ENCODE peak calls at places on chromosomes 16 and 17, in ten cellular contexts. I is vagina, W is H54, R is sigmoid colon, S is testis, K is adrenal gland, U is H1, A is IMR-90, B is ovary, M is HCT116. D is an unnamed sample.

GRCh38 chr16:1206786-1207185 is 18.3 kb downstream of the TPSG1 start:
- DNase-seq in B (no peak), M (no peak), W (no peak), U (no peak), K (no peak), I (no peak), R (no peak), S (no peak), A (no peak), D (no peak)

GRCh38 chr16:9258423-9259051 is 167.1 kb downstream of the HAPSTR1 start:
- DNase-seq in W (peak), A (peak), B (no peak), R (no peak), S (peak), U (peak), M (peak), I (no peak), K (no peak), D (peak)

GRCh38 chr16:86923656-86924055 is 345.3 kb downstream of the FOXL1 start:
- DNase-seq in S (no peak), K (no peak), U (no peak), M (no peak), A (no peak), R (no peak), I (no peak), W (no peak), B (no peak), D (no peak)

GRCh38 chr17:31112001-31112661 is 17.4 kb downstream of the NF1 start:
- DNase-seq in W (no peak), U (no peak), M (no peak), K (no peak), S (no peak), A (no peak), I (no peak), B (no peak), R (no peak), D (no peak)

GRCh38 chr16:59964232-59964924 is 1230.3 kb upstream of the GOT2 start:
- DNase-seq in W (no peak), B (no peak), M (no peak), I (no peak), K (no peak), R (no peak), U (no peak), A (no peak), S (no peak), D (no peak)

GRCh38 chr16:28555593-28555992 is 1.9 kb downstream of the SGF29 start:
- DNase-seq in S (no peak), A (no peak), R (no peak), U (no peak), W (no peak), B (no peak), M (no peak), K (no peak), I (no peak), D (no peak)

GRCh38 chr17:31688704-31689103 is 170.3 kb downstream of the COPRS start:
- DNase-seq in U (no peak), I (no peak), K (no peak), W (no peak), A (no peak), S (no peak), M (no peak), B (no peak), R (no peak), D (no peak)

GRCh38 chr17:41417576-41418015 is 6.8 kb downstream of the KRT37 start:
- DNase-seq in R (no peak), S (no peak), K (no peak), B (no peak), I (no peak), W (no peak), U (no peak), A (peak), M (no peak), D (peak)

GRCh38 chr17:2435181-2435741 is 34.4 kb upstream of the MNT start:
- DNase-seq in M (no peak), R (no peak), W (no peak), U (no peak), K (no peak), B (no peak), S (no peak), A (peak), I (no peak), D (peak)

GRCh38 chr17:15261063-15261817 is 3.9 kb downstream of the PMP22 start:
- DNase-seq in S (peak), W (peak), I (no peak), M (no peak), A (peak), K (peak), B (peak), U (no peak), R (peak), D (peak)

GRCh38 chr16:26139884-26140283 is 448.1 kb downstream of the HS3ST4 start:
- DNase-seq in M (no peak), I (no peak), W (no peak), B (no peak), R (no peak), U (no peak), K (no peak), A (no peak), S (no peak), D (no peak)

GRCh38 chr16:14464796-14465195 is 165.3 kb downstream of the PARN start:
- DNase-seq in B (no peak), S (no peak), K (no peak), U (no peak), W (no peak), I (no peak), R (no peak), A (no peak), M (no peak), D (no peak)

GRCh38 chr16:66940236-66940635 is 4.9 kb downstream of the CES2 start:
- DNase-seq in B (no peak), K (no peak), U (no peak), S (no peak), R (no peak), M (no peak), I (no peak), W (no peak), A (no peak), D (no peak)

GRCh38 chr16:85888405-85889331 is 10.3 kb upstream of the IRF8 start:
- DNase-seq in I (no peak), A (peak), M (no peak), B (no peak), U (no peak), S (no peak), K (no peak), W (peak), R (no peak), D (no peak)

GRCh38 chr17:68482576-68483001 is 25.3 kb upstream of the WIPI1 start:
- DNase-seq in S (no peak), A (no peak), U (no peak), B (no peak), M (no peak), W (no peak), R (no peak), K (no peak), I (no peak), D (no peak)

GRCh38 chr16:78897299-78897698 is 703.2 kb downstream of the MAF start:
- DNase-seq in W (no peak), A (no peak), K (no peak), B (no peak), R (no peak), M (no peak), I (no peak), S (no peak), U (no peak), D (no peak)

GRCh38 chr17:3510090-3510489 is 34.3 kb downstream of the ASPA start:
- DNase-seq in M (no peak), R (no peak), I (no peak), K (no peak), A (no peak), W (no peak), S (no peak), U (no peak), B (no peak), D (no peak)

GRCh38 chr17:74512624-74513084 is 18.6 kb downstream of the CD300LB start:
- DNase-seq in B (no peak), I (no peak), S (no peak), K (no peak), W (no peak), A (no peak), R (no peak), M (no peak), U (no peak), D (no peak)

GRCh38 chr16:11152205-11152604 is 103.8 kb downstream of the SOCS1 start:
- DNase-seq in M (no peak), A (no peak), R (no peak), I (no peak), K (no peak), U (no peak), W (no peak), B (no peak), S (no peak), D (peak)

GRCh38 chr16:11155284-11155806 is 100.7 kb downstream of the SOCS1 start:
- DNase-seq in M (no peak), S (no peak), W (peak), I (no peak), R (no peak), A (peak), K (no peak), U (no peak), B (no peak), D (peak)

GRCh38 chr16:11151156-11151904 is 104.7 kb downstream of the SOCS1 start:
- DNase-seq in I (no peak), A (no peak), U (no peak), R (no peak), M (no peak), S (no peak), W (no peak), B (no peak), K (no peak), D (no peak)

GRCh38 chr16:11150190-11150589 is 105.8 kb downstream of the SOCS1 start:
- DNase-seq in K (no peak), I (no peak), M (no peak), A (no peak), S (no peak), R (no peak), B (no peak), W (no peak), U (no peak), D (no peak)

GRCh38 chr16:11152677-11153321 is 103.2 kb downstream of the SOCS1 start:
- DNase-seq in S (no peak), K (no peak), U (no peak), A (no peak), I (no peak), B (no peak), W (no peak), R (no peak), M (no peak), D (no peak)
- TF ChIP-seq POLR2A in S (no peak), K (no peak), U (no peak), A (no peak), I (no peak), B (no peak), W (no peak), R (no peak), M (no peak), D (no peak)

GRCh38 chr17:77212833-77213777 is 72.3 kb downstream of the SEC14L1 start:
- DNase-seq in R (no peak), S (no peak), I (no peak), M (no peak), W (no peak), K (no peak), U (no peak), B (no peak), A (no peak), D (no peak)
- TF ChIP-seq POLR2A in R (no peak), S (no peak), I (no peak), M (no peak), W (no peak), K (no peak), U (no peak), B (no peak), A (no peak), D (no peak)

GRCh38 chr17:44024853-44025252 is 10.1 kb upstream of the TMEM101 start:
- DNase-seq in I (no peak), R (no peak), M (no peak), B (no peak), U (no peak), S (no peak), A (no peak), W (no peak), K (no peak), D (no peak)
- TF ChIP-seq POLR2A in I (no peak), R (no peak), M (no peak), B (no peak), U (no peak), S (no peak), A (no peak), W (no peak), K (no peak), D (no peak)

GRCh38 chr17:42548070-42548837 is 4.5 kb upstream of the HSD17B1 start:
- DNase-seq in B (peak), U (peak), M (no peak), W (no peak), R (no peak), I (no peak), K (peak), S (no peak), A (no peak), D (peak)

GRCh38 chr17:42547698-42548069 is 5.0 kb upstream of the HSD17B1 start:
- DNase-seq in R (no peak), U (no peak), A (no peak), S (no peak), I (no peak), K (no peak), B (no peak), W (no peak), M (no peak), D (no peak)

GRCh38 chr17:42544874-42545283 is 7.8 kb upstream of the HSD17B1 start:
- DNase-seq in I (no peak), R (no peak), M (no peak), W (no peak), B (no peak), S (no peak), A (no peak), K (no peak), U (no peak), D (no peak)

GRCh38 chr17:42548993-42549755 is 3.5 kb upstream of the HSD17B1 start:
- DNase-seq in W (no peak), M (no peak), A (no peak), B (no peak), R (no peak), I (no peak), U (no peak), S (no peak), K (no peak), D (no peak)

GRCh38 chr17:42547001-42547461 is 5.7 kb upstream of the HSD17B1 start:
- DNase-seq in A (no peak), U (no peak), M (no peak), B (no peak), I (no peak), K (no peak), W (no peak), R (no peak), S (no peak), D (no peak)
- TF ChIP-seq POLR2A in A (no peak), U (no peak), M (no peak), B (no peak), I (no peak), K (no peak), W (no peak), R (no peak), S (no peak), D (peak)